ENCODE peak calls at places on chromosomes 2 and 18, in seven cellular contexts. L is psoas muscle; H is CD4-positive, alpha-beta memory T cell; S is left lung; K is body of pancreas; V is uterus; E is upper lobe of left lung. J is an unnamed sample. For H3K4me1, the result is how much of the 10 kb centered on the place peaks cover.

GRCh38 chr18:34818069-34818468 is 108.0 kb downstream of the DTNA start:
- DNase-seq in K (no peak), E (no peak), H (no peak), L (no peak), S (no peak), V (no peak), J (no peak)

GRCh38 chr2:186917866-186918265 is 68.9 kb upstream of the ZSWIM2 start:
- DNase-seq in H (no peak), E (no peak), V (no peak), K (no peak), S (no peak), L (no peak), J (no peak)

GRCh38 chr2:100755441-100755840 is 64.5 kb upstream of the NPAS2 start:
- DNase-seq in H (no peak), K (no peak), E (no peak), V (no peak), L (no peak), S (no peak), J (no peak)

GRCh38 chr18:44654555-44654954 is 26.1 kb upstream of the SETBP1 start:
- DNase-seq in V (no peak), E (no peak), L (no peak), H (no peak), K (no peak), S (no peak), J (no peak)

GRCh38 chr2:203759692-203760365 is 53.4 kb downstream of the CD28 start:
- DNase-seq in H (no peak), E (no peak), V (no peak), L (peak), S (no peak), K (no peak), J (no peak)

GRCh38 chr2:161586517-161587167 is 37.6 kb upstream of the SLC4A10 start:
- DNase-seq in H (peak), V (no peak), K (no peak), S (no peak), E (no peak), L (no peak), J (no peak)

GRCh38 chr2:132424526-132425121 is 8.0 kb downstream of the GPR39 start:
- DNase-seq in E (no peak), H (no peak), L (peak), S (no peak), K (no peak), V (no peak), J (no peak)

GRCh38 chr2:48693066-48693465 is 62.5 kb downstream of the LHCGR start:
- DNase-seq in L (no peak), K (no peak), S (no peak), E (no peak), V (no peak), H (no peak), J (no peak)

GRCh38 chr2:15122915-15123314 is 438.2 kb downstream of the NBAS start:
- DNase-seq in K (no peak), S (no peak), E (no peak), V (no peak), H (no peak), L (no peak), J (no peak)

GRCh38 chr18:48136544-48137353 is 206.3 kb upstream of the SMAD2 start:
- DNase-seq in V (peak), S (peak), K (peak), L (no peak), H (no peak), E (peak), J (no peak)

GRCh38 chr2:195319112-195319460 is 337.9 kb upstream of the SLC39A10 start:
- DNase-seq in V (no peak), L (no peak), K (no peak), E (no peak), H (no peak), S (no peak), J (no peak)

GRCh38 chr2:166328147-166328546 is 47.6 kb downstream of the SCN9A start:
- DNase-seq in H (no peak), E (no peak), V (no peak), K (no peak), S (no peak), L (no peak), J (no peak)

GRCh38 chr2:166331468-166331867 is 44.3 kb downstream of the SCN9A start:
- DNase-seq in S (no peak), H (no peak), E (no peak), K (no peak), V (no peak), L (no peak), J (no peak)

GRCh38 chr2:166333809-166334208 is 41.9 kb downstream of the SCN9A start:
- DNase-seq in S (no peak), H (no peak), K (no peak), V (no peak), E (no peak), L (no peak), J (no peak)

GRCh38 chr2:166332049-166332448 is 43.7 kb downstream of the SCN9A start:
- DNase-seq in L (no peak), H (no peak), V (no peak), S (no peak), K (no peak), E (no peak), J (no peak)

DNA sequence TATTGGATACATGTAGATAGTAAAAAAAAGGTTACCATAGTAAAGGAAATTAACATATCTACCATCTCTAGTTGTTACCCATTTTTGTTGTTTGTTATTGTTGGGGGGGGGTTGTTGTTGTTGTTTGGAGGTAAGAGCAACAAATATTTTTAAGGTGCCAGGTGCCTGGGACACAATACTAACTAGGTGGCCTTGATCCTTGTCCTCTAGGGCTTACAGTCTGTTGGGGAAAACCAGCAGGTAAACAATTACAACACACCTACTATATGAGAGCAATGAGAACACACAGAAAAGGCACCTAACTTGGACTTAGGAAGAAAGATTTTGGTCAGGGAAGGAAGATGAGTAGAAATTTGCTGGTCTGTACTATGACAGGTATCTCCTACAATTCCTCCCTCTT is 46.3 kb downstream of the SCN9A start:
- DNase-seq in K (no peak), H (no peak), L (no peak), S (no peak), V (no peak), E (no peak), J (no peak)
- H3K4me1 ChIP-seq in K (under half), H (under half), L (under half), S (under half), V (under half), E (under half), J (under half)

GRCh38 chr18:8623549-8624106 is 14.4 kb downstream of the RAB12 start:
- DNase-seq in L (no peak), H (no peak), V (no peak), S (peak), K (no peak), E (peak), J (no peak)

GRCh38 chr18:8617907-8618306 is 8.7 kb downstream of the RAB12 start:
- DNase-seq in K (no peak), H (no peak), E (no peak), S (no peak), L (no peak), V (no peak), J (no peak)

GRCh38 chr18:8619041-8619440 is 9.8 kb downstream of the RAB12 start:
- DNase-seq in S (no peak), L (no peak), H (no peak), E (no peak), K (no peak), V (no peak), J (no peak)

GRCh38 chr18:8620845-8621244 is 11.6 kb downstream of the RAB12 start:
- DNase-seq in V (no peak), S (no peak), L (no peak), K (no peak), H (no peak), E (no peak), J (no peak)

DNA sequence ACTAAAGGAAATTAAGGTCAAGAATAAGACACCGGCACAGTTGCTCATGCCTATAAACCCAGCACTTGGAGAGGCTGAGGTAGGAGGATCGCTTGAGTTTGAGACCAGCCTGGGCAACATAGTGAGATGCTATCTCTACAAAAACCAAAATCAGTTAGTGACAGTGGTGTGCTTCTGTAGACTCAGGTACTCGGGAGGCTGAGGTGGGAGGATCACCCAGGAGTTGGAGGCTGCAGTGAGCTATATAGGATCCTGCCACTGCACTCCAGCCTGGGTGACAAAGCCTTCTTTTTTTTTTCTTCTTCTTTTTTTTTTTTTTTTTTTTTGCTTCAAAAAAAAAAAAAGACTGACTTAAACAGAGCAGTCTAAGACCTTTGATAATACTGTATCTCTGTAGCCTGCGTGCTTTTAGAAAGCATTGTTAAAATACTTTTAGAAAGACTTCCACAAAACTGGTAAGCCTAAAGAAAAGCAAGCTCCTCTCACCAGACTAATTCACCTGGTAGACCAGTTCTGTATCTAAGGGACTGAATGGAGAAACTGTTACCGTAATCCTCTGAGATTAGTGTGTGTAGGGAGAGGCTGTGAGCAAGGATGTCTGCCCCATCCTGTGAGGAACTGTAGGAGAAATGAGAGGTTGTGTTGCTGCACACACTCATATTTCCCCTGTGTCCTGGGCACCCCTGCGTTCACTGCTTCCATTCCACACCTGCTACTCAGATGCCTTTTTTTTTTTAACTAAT is 10.8 kb downstream of the RAB12 start:
- DNase-seq in L (no peak), V (no peak), S (no peak), E (no peak), H (no peak), K (no peak), J (no peak)
- H3K4me1 ChIP-seq in L (half or more), V (under half), S (under half), E (under half), H (under half), K (under half), J (half or more)

DNA sequence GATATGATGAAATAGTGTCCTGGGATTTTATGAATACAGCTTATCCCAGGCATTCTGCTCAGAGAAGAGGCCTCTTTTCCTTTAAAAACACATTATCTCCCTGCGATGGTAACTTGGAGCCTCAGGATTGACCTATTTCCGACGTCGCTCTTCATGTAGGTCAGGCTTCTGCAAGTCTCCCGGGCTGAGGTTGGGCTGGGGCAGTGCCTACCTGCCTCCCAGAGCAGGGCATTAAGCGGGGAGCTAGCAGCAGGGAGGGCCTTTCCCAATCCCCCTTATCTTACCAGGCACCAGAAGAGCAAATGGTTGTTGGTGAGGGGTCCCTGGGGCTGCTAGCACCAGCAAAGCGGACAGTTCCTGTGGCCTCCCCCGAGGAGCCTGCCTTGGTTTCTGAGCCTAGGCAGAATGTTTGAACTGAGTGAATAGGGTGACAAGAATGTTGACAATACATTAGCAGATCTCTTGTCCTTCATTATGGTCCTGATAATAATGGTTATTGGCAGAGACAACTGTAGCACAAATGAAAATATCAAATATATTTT is 60.2 kb downstream of the TRPM8 start:
- DNase-seq in E (no peak), S (no peak), V (no peak), L (no peak), K (no peak), H (no peak), J (no peak)
- H3K4me1 ChIP-seq in E (under half), S (under half), V (under half), L (under half), K (under half), H (under half), J (under half)

GRCh38 chr2:85236107-85236506 is 91.7 kb downstream of the TGOLN2 start:
- DNase-seq in K (no peak), S (no peak), L (no peak), V (no peak), H (no peak), E (no peak), J (no peak)

GRCh38 chr2:85240055-85240454 is 87.7 kb downstream of the TGOLN2 start:
- DNase-seq in V (no peak), H (no peak), S (no peak), K (no peak), L (no peak), E (no peak), J (no peak)

GRCh38 chr2:85238607-85239006 is 89.2 kb downstream of the TGOLN2 start:
- DNase-seq in V (no peak), L (no peak), H (no peak), S (no peak), E (no peak), K (no peak), J (no peak)

GRCh38 chr2:85237849-85238570 is 89.8 kb downstream of the TGOLN2 start:
- DNase-seq in L (no peak), V (no peak), K (peak), E (peak), H (no peak), S (peak), J (no peak)

DNA sequence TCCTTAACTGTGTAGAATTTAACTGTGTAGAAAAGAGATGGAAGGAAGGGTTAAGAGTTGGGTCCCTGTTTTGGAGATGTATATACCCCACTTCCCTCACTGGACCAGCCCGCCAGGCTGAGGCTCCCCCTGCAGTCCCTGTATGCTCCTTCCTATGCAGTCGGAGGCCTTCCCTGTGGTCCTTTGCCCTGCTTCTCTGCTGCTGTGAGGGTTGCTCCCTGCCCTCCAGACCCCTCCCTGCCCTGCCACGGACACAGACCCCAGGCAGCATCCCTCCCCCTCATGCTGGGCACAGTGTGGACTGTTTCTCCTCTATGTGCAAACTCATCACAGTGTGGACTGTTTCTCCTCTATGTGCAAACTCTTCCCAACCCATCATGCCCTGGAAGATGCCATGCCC is 88.7 kb downstream of the TGOLN2 start:
- DNase-seq in K (no peak), V (no peak), S (no peak), E (no peak), H (no peak), L (no peak), J (no peak)
- H3K4me1 ChIP-seq in K (under half), V (under half), S (under half), E (under half), H (under half), L (under half), J (under half)

GRCh38 chr2:227511239-227511930 is 39.4 kb downstream of the AGFG1 start:
- DNase-seq in S (no peak), L (no peak), E (no peak), H (no peak), V (no peak), K (no peak), J (no peak)

GRCh38 chr2:227508001-227508400 is 36.0 kb downstream of the AGFG1 start:
- DNase-seq in V (no peak), K (no peak), S (no peak), L (no peak), H (no peak), E (no peak), J (no peak)

GRCh38 chr2:227509824-227510619 is 38.1 kb downstream of the AGFG1 start:
- DNase-seq in K (no peak), V (no peak), H (no peak), L (no peak), S (no peak), E (no peak), J (no peak)

GRCh38 chr2:227510620-227510958 is 38.6 kb downstream of the AGFG1 start:
- DNase-seq in S (no peak), V (no peak), L (no peak), K (no peak), H (no peak), E (no peak), J (no peak)

GRCh38 chr2:227509086-227509485 is 37.1 kb downstream of the AGFG1 start:
- DNase-seq in V (no peak), K (no peak), L (no peak), S (no peak), H (no peak), E (no peak), J (no peak)
- H3K4me1 ChIP-seq in V (under half), K (half or more), L (half or more), S (under half), H (half or more), E (half or more), J (half or more)

GRCh38 chr2:28747714-28748113 is 3.9 kb upstream of the PPP1CB start:
- DNase-seq in L (no peak), V (no peak), E (no peak), S (no peak), H (no peak), K (no peak), J (no peak)

GRCh38 chr2:28750316-28751101 is 1.1 kb upstream of the PPP1CB start:
- DNase-seq in S (no peak), V (no peak), L (no peak), H (no peak), K (peak), E (no peak), J (no peak)

GRCh38 chr2:28748176-28748575 is 3.5 kb upstream of the PPP1CB start:
- DNase-seq in V (no peak), S (no peak), K (no peak), E (no peak), H (peak), L (no peak), J (no peak)

GRCh38 chr2:28746504-28747111 is 5.0 kb upstream of the PPP1CB start:
- DNase-seq in V (no peak), H (no peak), S (no peak), L (no peak), E (no peak), K (no peak), J (no peak)

GRCh38 chr2:28745225-28745624 is 6.4 kb upstream of the PPP1CB start:
- DNase-seq in V (no peak), S (no peak), E (no peak), L (no peak), H (no peak), K (no peak), J (no peak)
- H3K4me1 ChIP-seq in V (under half), S (under half), E (under half), L (under half), H (under half), K (under half), J (under half)